ENCODE peak calls at places on chromosomes 16 and 17, in five cellular contexts. One of them, this sample, is unnamed.

GRCh38 chr17:45431531-45432404 is 902 bp downstream of the ARHGAP27 start:
- DNase-seq in astrocyte of the spinal cord: no peak
- DNase-seq in stimulated activated CD4-positive, alpha-beta T cell treated with anti-CD3 and anti-CD28 coated beads, Interleukin-4, amount 100 ng/mL, for 48 hours: peak
- DNase-seq in ureter: peak
- DNase-seq in astrocyte of the hippocampus: peak
- DNase-seq in this sample: peak

GRCh38 chr17:29914819-29915537 is 15.1 kb downstream of the SSH2 start:
- DNase-seq in stimulated activated CD4-positive, alpha-beta T cell treated with anti-CD3 and anti-CD28 coated beads, Interleukin-4, amount 100 ng/mL, for 48 hours: no peak
- DNase-seq in astrocyte of the hippocampus: no peak
- DNase-seq in astrocyte of the spinal cord: no peak
- DNase-seq in ureter: no peak
- DNase-seq in this sample: no peak

GRCh38 chr16:4260360-4260759 is 12.5 kb downstream of the TFAP4 start:
- DNase-seq in ureter: no peak
- DNase-seq in stimulated activated CD4-positive, alpha-beta T cell treated with anti-CD3 and anti-CD28 coated beads, Interleukin-4, amount 100 ng/mL, for 48 hours: no peak
- DNase-seq in astrocyte of the spinal cord: no peak
- DNase-seq in astrocyte of the hippocampus: no peak
- DNase-seq in this sample: no peak

GRCh38 chr17:43327834-43328420 is 70.9 kb upstream of the ARL4D start:
- DNase-seq in stimulated activated CD4-positive, alpha-beta T cell treated with anti-CD3 and anti-CD28 coated beads, Interleukin-4, amount 100 ng/mL, for 48 hours: no peak
- DNase-seq in astrocyte of the spinal cord: no peak
- DNase-seq in astrocyte of the hippocampus: no peak
- DNase-seq in ureter: no peak
- DNase-seq in this sample: no peak

GRCh38 chr16:86299882-86300490 is 210.3 kb upstream of the FOXF1 start:
- DNase-seq in ureter: peak
- DNase-seq in astrocyte of the hippocampus: no peak
- DNase-seq in stimulated activated CD4-positive, alpha-beta T cell treated with anti-CD3 and anti-CD28 coated beads, Interleukin-4, amount 100 ng/mL, for 48 hours: no peak
- DNase-seq in astrocyte of the spinal cord: no peak
- DNase-seq in this sample: no peak

GRCh38 chr16:16045311-16045710 is 95.9 kb downstream of the ABCC1 start:
- DNase-seq in astrocyte of the spinal cord: no peak
- DNase-seq in ureter: no peak
- DNase-seq in astrocyte of the hippocampus: no peak
- DNase-seq in stimulated activated CD4-positive, alpha-beta T cell treated with anti-CD3 and anti-CD28 coated beads, Interleukin-4, amount 100 ng/mL, for 48 hours: no peak
- DNase-seq in this sample: no peak

GRCh38 chr16:81755915-81756644 is 23.0 kb upstream of the PLCG2 start:
- DNase-seq in stimulated activated CD4-positive, alpha-beta T cell treated with anti-CD3 and anti-CD28 coated beads, Interleukin-4, amount 100 ng/mL, for 48 hours: no peak
- DNase-seq in ureter: no peak
- DNase-seq in astrocyte of the hippocampus: no peak
- DNase-seq in astrocyte of the spinal cord: no peak
- DNase-seq in this sample: no peak

GRCh38 chr17:45270828-45271418 is 9.0 kb upstream of the SPATA32 start:
- DNase-seq in stimulated activated CD4-positive, alpha-beta T cell treated with anti-CD3 and anti-CD28 coated beads, Interleukin-4, amount 100 ng/mL, for 48 hours: no peak
- DNase-seq in ureter: no peak
- DNase-seq in astrocyte of the spinal cord: no peak
- DNase-seq in astrocyte of the hippocampus: no peak
- DNase-seq in this sample: no peak

GRCh38 chr17:65553646-65554567 is 7.5 kb downstream of the AXIN2 start:
- DNase-seq in astrocyte of the hippocampus: no peak
- DNase-seq in ureter: no peak
- DNase-seq in stimulated activated CD4-positive, alpha-beta T cell treated with anti-CD3 and anti-CD28 coated beads, Interleukin-4, amount 100 ng/mL, for 48 hours: peak
- DNase-seq in astrocyte of the spinal cord: peak
- DNase-seq in this sample: no peak

GRCh38 chr17:17019891-17020456 is 22.3 kb upstream of the MPRIP start:
- DNase-seq in astrocyte of the spinal cord: no peak
- DNase-seq in stimulated activated CD4-positive, alpha-beta T cell treated with anti-CD3 and anti-CD28 coated beads, Interleukin-4, amount 100 ng/mL, for 48 hours: no peak
- DNase-seq in ureter: peak
- DNase-seq in astrocyte of the hippocampus: no peak
- DNase-seq in this sample: no peak

GRCh38 chr17:31830971-31831755 is 27.9 kb downstream of the COPRS start:
- DNase-seq in stimulated activated CD4-positive, alpha-beta T cell treated with anti-CD3 and anti-CD28 coated beads, Interleukin-4, amount 100 ng/mL, for 48 hours: no peak
- DNase-seq in astrocyte of the spinal cord: peak
- DNase-seq in astrocyte of the hippocampus: peak
- DNase-seq in ureter: no peak
- DNase-seq in this sample: no peak